ENCODE peak calls at places on chromosomes 1 and 21, in six cellular contexts. R is upper lobe of right lung, V is psoas muscle, T is AG04450, Q is pancreas, Z is A549. M is an unnamed sample.

GRCh38 chr1:37930246-37931142 is 16.4 kb downstream of the INPP5B start:
- DNase-seq in V (no peak), Z (no peak), T (no peak), Q (no peak), R (peak; percentile 69), M (no peak)

GRCh38 chr1:66300986-66301451 is 232.9 kb upstream of the SGIP1 start:
- DNase-seq in T (no peak), R (no peak), Q (no peak), Z (no peak), V (no peak), M (no peak)

GRCh38 chr1:92446546-92446945 is 40.2 kb downstream of the GFI1 start:
- DNase-seq in R (no peak), T (peak; percentile 23), Z (peak; percentile 11), V (no peak), Q (no peak), M (no peak)

GRCh38 chr1:203564024-203564423 is 62.6 kb upstream of the ATP2B4 start:
- DNase-seq in R (no peak), V (no peak), Z (no peak), Q (no peak), T (no peak), M (no peak)

GRCh38 chr1:97164276-97164639 is 442.7 kb downstream of the PTBP2 start:
- DNase-seq in Q (no peak), T (no peak), R (no peak), V (no peak), Z (no peak), M (no peak)

GRCh38 chr1:52602328-52603300 is at the start of gene GPX7:
- DNase-seq in T (no peak), V (peak; percentile 47), R (peak; percentile 77), Q (peak; percentile 54), Z (no peak), M (no peak)

GRCh38 chr1:232634086-232634485 is 4.2 kb upstream of the SIPA1L2 start:
- DNase-seq in R (peak; percentile 85), Z (peak; percentile 9), T (no peak), Q (no peak), V (peak; percentile 39), M (no peak)

GRCh38 chr1:19463204-19463803 is 22.0 kb downstream of the CAPZB start:
- DNase-seq in Q (no peak), R (no peak), Z (no peak), T (no peak), V (no peak), M (no peak)

GRCh38 chr1:243345205-243345604 is 89.4 kb downstream of the SDCCAG8 start:
- DNase-seq in V (no peak), Z (peak; percentile 35), T (no peak), R (no peak), Q (no peak), M (peak; percentile 11)

GRCh38 chr1:226549937-226550670 is 1.5 kb downstream of the STUM start:
- DNase-seq in Z (no peak), Q (peak; percentile 73), T (no peak), R (no peak), V (peak; percentile 46), M (no peak)

GRCh38 chr1:203373002-203373401 is 22.1 kb upstream of the FMOD start:
- DNase-seq in Q (no peak), V (no peak), R (no peak), Z (no peak), T (no peak), M (no peak)

GRCh38 chr1:98046031-98046641 is 125.3 kb upstream of the DPYD start:
- DNase-seq in T (no peak), Q (no peak), Z (peak; percentile 63), R (no peak), V (no peak), M (no peak)

GRCh38 chr1:71089536-71090270 is 8.9 kb upstream of the ZRANB2 start:
- DNase-seq in V (no peak), Q (no peak), R (no peak), Z (no peak), T (peak; percentile 24), M (peak; percentile 23)

GRCh38 chr1:94383966-94384408 is 34.2 kb upstream of the ABCD3 start:
- DNase-seq in Q (no peak), R (no peak), T (peak; percentile 15), Z (peak; percentile 93), V (no peak), M (no peak)

GRCh38 chr1:36303244-36303643 is 2.9 kb upstream of the SH3D21 start:
- DNase-seq in V (no peak), T (no peak), Z (no peak), Q (no peak), R (no peak), M (no peak)

GRCh38 chr1:208183977-208184901 is 59.9 kb downstream of the PLXNA2 start:
- DNase-seq in Q (no peak), R (no peak), V (peak; percentile 64), T (no peak), Z (peak; percentile 95), M (no peak)

GRCh38 chr21:42133131-42133530 is 62.0 kb downstream of the UMODL1 start:
- DNase-seq in Q (no peak), Z (no peak), T (no peak), R (no peak), V (no peak), M (no peak)

GRCh38 chr1:66731462-66731861 is 20.8 kb upstream of the DYNLT5 start:
- DNase-seq in R (no peak), T (no peak), Z (no peak), Q (no peak), V (no peak), M (no peak)

GRCh38 chr1:6322161-6322560 is 61.3 kb upstream of the GPR153 start:
- DNase-seq in R (no peak), V (no peak), Z (no peak), Q (no peak), T (no peak), M (no peak)

GRCh38 chr21:15309022-15309590 is 244.3 kb upstream of the NRIP1 start:
- DNase-seq in T (no peak), R (no peak), Q (no peak), Z (no peak), V (no peak), M (peak; percentile 11)

GRCh38 chr1:244349581-244350001 is 102.1 kb downstream of the ADSS2 start:
- DNase-seq in Q (no peak), V (no peak), Z (no peak), R (no peak), T (no peak), M (no peak)

GRCh38 chr1:17874665-17875064 is 119.5 kb downstream of the ACTL8 start:
- DNase-seq in R (peak; percentile 36), Z (no peak), Q (no peak), V (no peak), T (peak; percentile 83), M (peak; percentile 55)
- H3K4me3 ChIP-seq in R (no peak overlapping the region), Z (no peak overlapping the region), Q (no peak overlapping the region), V (no peak overlapping the region), T (peak overlapping the region; percentile 27), M (no peak overlapping the region)

GRCh38 chr1:198056255-198056654 is 100.5 kb upstream of the NEK7 start:
- DNase-seq in V (no peak), R (no peak), Z (peak; percentile 13), T (no peak), Q (no peak), M (no peak)
- TF ChIP-seq CTCF in V (no peak), R (no peak), Z (no peak), T (peak; percentile 19), Q (no peak), M (no peak)

GRCh38 chr1:39799770-39800470 is 11.3 kb upstream of the BMP8B start:
- DNase-seq in Z (peak; percentile 69), R (peak; percentile 87), V (peak; percentile 63), T (peak; percentile 33), Q (peak; percentile 81), M (no peak)
- H3K4me3 ChIP-seq in Z (peak overlapping the region; percentile 16), R (no peak overlapping the region), V (peak overlapping the region; percentile 0), T (no peak overlapping the region), Q (no peak overlapping the region), M (no peak overlapping the region)

GRCh38 chr1:204888294-204888693 is 17.6 kb downstream of the NFASC start:
- DNase-seq in Q (no peak), T (no peak), V (no peak), R (no peak), Z (no peak), M (no peak)

GRCh38 chr1:204885288-204885711 is 14.6 kb downstream of the NFASC start:
- DNase-seq in Z (no peak), T (no peak), Q (no peak), R (no peak), V (no peak), M (peak; percentile 41)

GRCh38 chr1:204887846-204888245 is 17.2 kb downstream of the NFASC start:
- DNase-seq in Q (no peak), T (no peak), R (no peak), V (no peak), Z (no peak), M (no peak)

GRCh38 chr1:204883405-204883804 is 12.7 kb downstream of the NFASC start:
- DNase-seq in T (no peak), Q (no peak), R (no peak), V (no peak), Z (no peak), M (no peak)

DNA sequence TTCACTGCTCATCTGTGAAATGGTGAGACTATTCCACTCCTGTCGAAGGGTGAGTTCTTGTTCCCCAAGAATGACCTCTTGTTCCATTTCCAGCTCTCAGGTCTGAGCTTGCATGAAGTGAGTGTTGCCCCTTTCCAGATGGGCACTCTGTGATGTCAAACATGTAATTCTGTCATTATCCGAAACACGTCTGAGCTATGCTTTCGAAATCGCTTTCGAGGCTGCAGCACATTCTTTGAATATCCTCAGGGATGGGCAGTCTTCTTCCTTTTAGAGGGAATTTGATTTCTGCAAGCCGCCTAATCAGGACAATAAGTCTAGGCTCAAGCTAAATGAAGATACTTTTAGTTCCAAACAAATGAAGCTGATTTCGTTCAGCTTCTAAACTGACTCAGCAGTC is 15.1 kb downstream of the NFASC start:
- DNase-seq in Q (no peak), V (no peak), Z (no peak), R (no peak), T (no peak), M (no peak)
- TF ChIP-seq CTCF in Q (no peak), V (no peak), Z (no peak), R (no peak), T (no peak), M (no peak)

GRCh38 chr1:40384887-40385286 is 11.4 kb downstream of the SMAP2 start:
- DNase-seq in V (no peak), Z (no peak), R (no peak), T (no peak), Q (no peak), M (no peak)
- H3K4me3 ChIP-seq in V (no peak overlapping the region), Z (no peak overlapping the region), R (no peak overlapping the region), T (no peak overlapping the region), Q (no peak overlapping the region), M (no peak overlapping the region)

DNA sequence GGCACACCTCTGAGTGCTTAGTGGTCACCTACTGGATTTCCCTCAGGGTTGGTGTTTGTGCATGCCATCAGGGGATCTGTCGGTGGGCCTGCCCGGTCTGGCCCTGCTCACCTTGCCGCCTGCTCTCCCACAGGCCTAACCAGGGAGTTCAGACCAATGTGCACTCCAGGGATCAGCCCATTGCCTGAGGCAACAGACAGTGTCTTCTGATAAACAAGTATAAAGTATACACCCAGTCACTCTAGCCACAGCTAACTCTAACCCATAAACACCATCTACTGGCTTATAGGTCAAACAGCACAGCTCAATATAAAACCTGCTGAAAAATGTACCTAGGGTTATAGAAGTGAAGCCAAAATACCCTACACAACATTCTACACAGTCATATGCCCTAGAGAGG is 1300.0 kb downstream of the PLA2G4A start:
- DNase-seq in R (no peak), T (no peak), V (no peak), Z (peak; percentile 2), Q (no peak), M (no peak)
- TF ChIP-seq CTCF in R (no peak), T (peak; percentile 37), V (no peak), Z (no peak), Q (no peak), M (peak; percentile 3)

GRCh38 chr1:9494936-9495758 is 44.1 kb upstream of the SLC25A33 start:
- DNase-seq in Q (peak; percentile 71), R (peak; percentile 79), Z (peak; percentile 60), V (peak; percentile 57), T (no peak), M (no peak)
- H3K4me3 ChIP-seq in Q (no peak overlapping the region), R (peak overlapping the region; percentile 26), Z (peak overlapping the region; percentile 34), V (peak overlapping the region; percentile 56), T (peak overlapping the region; percentile 36), M (peak overlapping the region; percentile 17)

M was measured in astrocyte of the cerebellum.